ENCODE peak calls at places on chromosomes 6 and 20, in eight cellular contexts. N, D, I, L, M, J, F and A are unnamed samples.

GRCh38 chr6:166553563-166554271 is 32.8 kb downstream of the RAMACL start:
- DNase-seq in N (peak; percentile 55), D (peak; percentile 70), I (peak; percentile 58), L (no peak), M (peak; percentile 94), J (no peak), F (no peak), A (peak; percentile 35)

GRCh38 chr6:156848533-156848932 is 71.4 kb downstream of the ARID1B start:
- DNase-seq in N (no peak), D (peak; percentile 88), I (peak; percentile 47), L (no peak), M (no peak), J (peak; percentile 76), F (no peak), A (no peak)

GRCh38 chr20:277496-277781 is 13.1 kb downstream of the C20orf96 start:
- DNase-seq in N (no peak), D (no peak), I (no peak), L (no peak), M (no peak), J (no peak), F (no peak), A (no peak)

GRCh38 chr20:34322267-34323105 is 19.3 kb upstream of the AHCY start:
- DNase-seq in N (no peak), D (no peak), I (no peak), L (no peak), M (no peak), J (no peak), F (no peak), A (no peak)

GRCh38 chr6:42378536-42378935 is 73.2 kb downstream of the TRERF1 start:
- DNase-seq in N (no peak), D (no peak), I (no peak), L (no peak), M (no peak), J (no peak), F (no peak), A (no peak)

GRCh38 chr6:168737481-168737880 is 296.5 kb downstream of the SMOC2 start:
- DNase-seq in N (no peak), D (no peak), I (no peak), L (no peak), M (no peak), J (no peak), F (no peak), A (no peak)

GRCh38 chr6:13045676-13046075 is 282.7 kb downstream of the TBC1D7 start:
- DNase-seq in N (no peak), D (no peak), I (no peak), L (no peak), M (no peak), J (no peak), F (no peak), A (no peak)

GRCh38 chr6:83071023-83071422 is 3.6 kb downstream of the DOP1A start:
- DNase-seq in N (no peak), D (no peak), I (no peak), L (no peak), M (no peak), J (no peak), F (no peak), A (no peak)

GRCh38 chr6:190596-191395 is 101.5 kb upstream of the DUSP22 start:
- DNase-seq in N (no peak), D (no peak), I (no peak), L (no peak), M (no peak), J (no peak), F (no peak), A (no peak)

GRCh38 chr6:106084973-106085686 is 1.0 kb upstream of the PRDM1 start:
- DNase-seq in N (peak; percentile 14), D (no peak), I (no peak), L (no peak), M (peak; percentile 68), J (no peak), F (no peak), A (no peak)

GRCh38 chr6:2902470-2902762 is 693 bp downstream of the SERPINB9 start:
- DNase-seq in N (no peak), D (no peak), I (peak; percentile 27), L (no peak), M (peak; percentile 24), J (no peak), F (no peak), A (no peak)

GRCh38 chr6:134624781-134625180 is 306.9 kb upstream of the SGK1 start:
- DNase-seq in N (no peak), D (no peak), I (no peak), L (no peak), M (no peak), J (no peak), F (no peak), A (no peak)

GRCh38 chr6:39068391-39068790 is 19.8 kb downstream of the GLP1R start:
- DNase-seq in N (no peak), D (no peak), I (no peak), L (no peak), M (no peak), J (no peak), F (peak; percentile 37), A (no peak)
- TF ChIP-seq POLR2A in N (no peak), D (no peak), I (no peak), L (no peak), M (no peak), J (no peak), F (no peak), A (no peak)

DNA sequence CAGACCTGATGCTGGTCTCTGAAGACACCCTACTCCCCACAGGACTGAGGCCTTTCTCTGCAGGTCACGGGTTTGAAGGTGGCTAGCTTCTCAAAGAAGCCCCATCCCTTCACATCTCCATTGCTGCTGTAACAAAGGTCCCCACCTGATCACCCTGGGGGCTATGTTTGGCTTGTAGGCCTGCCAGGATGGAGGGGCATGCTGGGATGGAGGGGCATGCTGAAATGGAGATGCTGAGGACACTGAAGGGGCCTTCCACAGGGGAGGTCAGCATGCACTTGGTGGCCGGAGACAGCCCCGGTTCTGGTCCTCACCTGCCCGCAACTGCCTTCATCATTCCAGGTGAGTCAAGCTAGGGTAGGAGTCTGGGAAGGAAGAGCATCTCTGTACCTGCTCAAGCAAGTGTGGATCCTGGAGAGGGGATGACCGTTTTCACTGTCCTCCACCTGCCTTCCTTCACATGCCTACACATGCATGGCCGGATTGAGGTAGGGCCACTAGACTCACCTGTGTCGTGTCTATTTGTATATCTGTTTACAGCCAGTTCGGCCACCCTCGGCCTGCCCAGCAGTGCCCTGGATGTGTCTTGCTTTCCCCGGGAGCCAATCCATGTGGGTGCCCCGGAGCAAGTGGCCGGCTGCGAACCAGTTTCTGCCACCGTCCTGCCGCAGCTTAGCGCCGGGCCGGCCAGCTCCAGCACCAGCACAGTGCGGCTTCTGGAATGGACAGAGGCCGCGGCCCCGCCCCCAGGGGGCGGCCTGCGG is 6.0 kb downstream of the L3MBTL1 start:
- DNase-seq in N (no peak), D (no peak), I (no peak), L (no peak), M (no peak), J (peak; percentile 32), F (peak; percentile 77), A (no peak)
- TF ChIP-seq POLR2A in N (peak; percentile 40), D (peak; percentile 59), I (peak; percentile 35), L (peak; percentile 47), M (no peak), J (peak; percentile 11), F (no peak), A (peak; percentile 74)

DNA sequence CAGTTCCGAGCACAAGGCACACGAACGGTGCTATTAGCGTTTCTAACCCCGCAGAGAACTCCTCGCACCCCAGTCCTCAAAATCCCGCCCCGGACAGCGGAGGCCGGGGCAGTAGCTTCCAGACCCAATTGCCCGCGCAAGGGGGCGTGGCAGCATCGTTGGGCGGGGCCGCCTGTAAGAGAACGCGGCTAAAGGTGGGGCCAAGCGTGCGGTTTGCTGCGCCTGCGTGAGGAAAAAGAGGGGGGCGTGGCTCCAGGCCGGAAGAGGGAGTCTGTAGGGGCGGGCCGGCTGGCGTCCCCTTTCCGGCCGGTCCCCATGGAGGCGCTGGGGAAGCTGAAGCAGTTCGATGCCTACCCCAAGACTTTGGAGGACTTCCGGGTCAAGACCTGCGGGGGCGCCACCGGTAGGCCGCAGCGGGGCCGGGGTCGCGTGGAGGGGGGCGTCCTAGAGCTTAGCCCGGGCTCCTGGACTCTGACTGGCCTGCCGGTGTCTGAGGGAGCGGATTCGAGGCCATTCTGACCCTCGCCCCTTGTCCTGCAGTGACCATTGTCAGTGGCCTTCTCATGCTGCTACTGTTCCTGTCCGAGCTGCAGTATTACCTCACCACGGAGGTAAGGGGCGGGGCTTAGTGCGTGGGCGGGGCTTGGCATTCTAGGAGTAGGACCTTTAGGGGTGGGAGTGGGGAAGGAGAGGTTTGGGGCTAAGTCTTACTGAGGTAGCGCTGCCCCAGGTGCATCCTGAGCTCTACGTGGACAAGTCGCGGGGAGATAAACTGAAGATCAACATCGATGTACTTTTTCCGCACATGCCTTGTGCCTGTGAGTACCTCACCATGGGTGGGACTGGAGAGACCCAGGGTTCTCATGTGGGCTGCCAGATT is at the start of gene ERGIC3:
- DNase-seq in N (peak; percentile 97), D (peak; percentile 98), I (peak; percentile 97), L (peak; percentile 95), M (peak; percentile 90), J (peak; percentile 98), F (peak; percentile 99), A (peak; percentile 67)
- TF ChIP-seq POLR2A in N (no peak), D (peak; percentile 63), I (peak; percentile 46), L (peak; percentile 50), M (no peak), J (peak; percentile 19), F (no peak), A (peak; percentile 56)

GRCh38 chr6:37172991-37173572 is 3.1 kb downstream of the PIM1 start:
- DNase-seq in N (no peak), D (no peak), I (no peak), L (no peak), M (no peak), J (no peak), F (no peak), A (no peak)

GRCh38 chr6:37174196-37174514 is 4.2 kb downstream of the PIM1 start:
- DNase-seq in N (no peak), D (no peak), I (no peak), L (no peak), M (no peak), J (no peak), F (no peak), A (no peak)

GRCh38 chr6:37173573-37174195 is 3.7 kb downstream of the PIM1 start:
- DNase-seq in N (no peak), D (no peak), I (peak; percentile 46), L (no peak), M (no peak), J (no peak), F (peak; percentile 79), A (no peak)

GRCh38 chr6:37175332-37176267 is 5.6 kb downstream of the PIM1 start:
- DNase-seq in N (no peak), D (no peak), I (no peak), L (no peak), M (no peak), J (no peak), F (peak; percentile 86), A (no peak)

DNA sequence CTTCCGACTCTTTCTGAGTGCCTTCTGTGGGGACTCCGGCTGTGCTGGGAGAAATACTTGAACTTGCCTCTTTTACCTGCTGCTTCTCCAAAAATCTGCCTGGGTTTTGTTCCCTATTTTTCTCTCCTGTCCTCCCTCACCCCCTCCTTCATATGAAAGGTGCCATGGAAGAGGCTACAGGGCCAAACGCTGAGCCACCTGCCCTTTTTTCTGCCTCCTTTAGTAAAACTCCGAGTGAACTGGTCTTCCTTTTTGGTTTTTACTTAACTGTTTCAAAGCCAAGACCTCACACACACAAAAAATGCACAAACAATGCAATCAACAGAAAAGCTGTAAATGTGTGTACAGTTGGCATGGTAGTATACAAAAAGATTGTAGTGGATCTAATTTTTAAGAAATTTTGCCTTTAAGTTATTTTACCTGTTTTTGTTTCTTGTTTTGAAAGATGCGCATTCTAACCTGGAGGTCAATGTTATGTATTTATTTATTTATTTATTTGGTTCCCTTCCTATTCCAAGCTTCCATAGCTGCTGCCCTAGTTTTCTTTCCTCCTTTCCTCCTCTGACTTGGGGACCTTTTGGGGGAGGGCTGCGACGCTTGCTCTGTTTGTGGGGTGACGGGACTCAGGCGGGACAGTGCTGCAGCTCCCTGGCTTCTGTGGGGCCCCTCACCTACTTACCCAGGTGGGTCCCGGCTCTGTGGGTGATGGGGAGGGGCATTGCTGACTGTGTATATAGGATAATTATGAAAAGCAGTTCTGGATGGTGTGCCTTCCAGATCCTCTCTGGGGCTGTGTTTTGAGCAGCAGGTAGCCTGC is 4.8 kb downstream of the PIM1 start:
- DNase-seq in N (no peak), D (no peak), I (no peak), L (no peak), M (no peak), J (no peak), F (no peak), A (no peak)
- TF ChIP-seq POLR2A in N (no peak), D (no peak), I (no peak), L (no peak), M (no peak), J (no peak), F (no peak), A (no peak)